ENCODE peak calls at places on chromosome 16, in four cellular contexts. G is transverse colon, D is GM23338, Z is stomach. S is an unnamed sample.

GRCh38 chr16:75087040-75087979 is 29.3 kb downstream of the LDHD start:
- DNase-seq in G (peak; percentile 63), D (no peak), Z (no peak), S (no peak)

GRCh38 chr16:12531937-12532336 is 271.8 kb downstream of the CPPED1 start:
- DNase-seq in G (no peak), D (no peak), Z (no peak), S (no peak)

GRCh38 chr16:81449899-81450608 is 5.4 kb downstream of the CMIP start:
- DNase-seq in G (no peak), D (no peak), Z (no peak), S (no peak)

GRCh38 chr16:85659805-85660511 is 28.8 kb downstream of the GINS2 start:
- DNase-seq in G (peak; percentile 76), D (peak; percentile 81), Z (peak; percentile 70), S (peak; percentile 61)

GRCh38 chr16:1055557-1055924 is 17.0 kb upstream of the SSTR5 start:
- DNase-seq in G (no peak), D (no peak), Z (no peak), S (no peak)

GRCh38 chr16:53080345-53081031 is 25.7 kb downstream of the CHD9 start:
- DNase-seq in G (peak; percentile 29), D (no peak), Z (no peak), S (peak; percentile 83)

GRCh38 chr16:50025544-50025931 is 513 bp downstream of the CNEP1R1 start:
- DNase-seq in G (peak; percentile 20), D (no peak), Z (no peak), S (no peak)

GRCh38 chr16:1999866-2000514 is 9.6 kb downstream of the ZNF598 start:
- DNase-seq in G (no peak), D (no peak), Z (no peak), S (no peak)

GRCh38 chr16:17222756-17223411 is 247.9 kb downstream of the XYLT1 start:
- DNase-seq in G (peak; percentile 17), D (peak; percentile 34), Z (no peak), S (peak; percentile 71)

GRCh38 chr16:30353438-30354129 is 1.5 kb downstream of the CD2BP2 start:
- DNase-seq in G (peak; percentile 15), D (no peak), Z (no peak), S (peak; percentile 65)

GRCh38 chr16:77881355-77882003 is 93.1 kb downstream of the VAT1L start:
- DNase-seq in G (no peak), D (no peak), Z (no peak), S (no peak)

GRCh38 chr16:12470311-12471229 is 333.1 kb downstream of the CPPED1 start:
- DNase-seq in G (no peak), D (no peak), Z (no peak), S (no peak)

GRCh38 chr16:17258848-17259713 is 211.7 kb downstream of the XYLT1 start:
- DNase-seq in G (peak; percentile 55), D (peak; percentile 30), Z (no peak), S (peak; percentile 73)

GRCh38 chr16:75266738-75267630 is 15.6 kb upstream of the BCAR1 start:
- DNase-seq in G (no peak), D (no peak), Z (no peak), S (no peak)

GRCh38 chr16:72188512-72188911 is 16.6 kb upstream of the PMFBP1 start:
- DNase-seq in G (no peak), D (no peak), Z (no peak), S (no peak)

GRCh38 chr16:47574091-47575054 is 113.2 kb downstream of the PHKB start:
- DNase-seq in G (no peak), D (peak; percentile 32), Z (no peak), S (no peak)

GRCh38 chr16:66444049-66444481 is 17.0 kb downstream of the BEAN1 start:
- DNase-seq in G (no peak), D (peak; percentile 22), Z (no peak), S (no peak)

GRCh38 chr16:78377312-78377711 is 277.9 kb downstream of the WWOX start:
- DNase-seq in G (no peak), D (no peak), Z (no peak), S (no peak)

GRCh38 chr16:89505204-89506112 is 2.7 kb upstream of the SPG7 start:
- DNase-seq in G (peak; percentile 97), D (no peak), Z (peak; percentile 97), S (peak; percentile 90)

GRCh38 chr16:13510425-13511151 is 409.4 kb upstream of the ERCC4 start:
- DNase-seq in G (no peak), D (peak; percentile 68), Z (no peak), S (no peak)

GRCh38 chr16:56463153-56463552 is 11.8 kb downstream of the OGFOD1 start:
- DNase-seq in G (no peak), D (no peak), Z (no peak), S (no peak)

GRCh38 chr16:16780588-16780987 is 401.6 kb downstream of the NPIPA7 start:
- DNase-seq in G (no peak), D (peak; percentile 51), Z (no peak), S (no peak)

GRCh38 chr16:69831212-69832123 is 69.3 kb downstream of the WWP2 start:
- DNase-seq in G (no peak), D (no peak), Z (no peak), S (no peak)

GRCh38 chr16:72990003-72990521 is 57.9 kb downstream of the ZFHX3 start:
- DNase-seq in G (peak; percentile 68), D (peak; percentile 39), Z (peak; percentile 61), S (peak; percentile 94)

GRCh38 chr16:78462261-78463208 is 363.1 kb downstream of the WWOX start:
- DNase-seq in G (peak; percentile 19), D (no peak), Z (no peak), S (no peak)

GRCh38 chr16:52469775-52470174 is 77.2 kb downstream of the TOX3 start:
- DNase-seq in G (no peak), D (peak; percentile 54), Z (no peak), S (no peak)

GRCh38 chr16:68074850-68075249 is 10.3 kb upstream of the NFATC3 start:
- DNase-seq in G (peak; percentile 68), D (no peak), Z (peak; percentile 53), S (no peak)

GRCh38 chr16:17305694-17306093 is 165.1 kb downstream of the XYLT1 start:
- DNase-seq in G (no peak), D (no peak), Z (no peak), S (no peak)

GRCh38 chr16:23896832-23897821 is 61.3 kb downstream of the PRKCB start:
- DNase-seq in G (no peak), D (no peak), Z (no peak), S (no peak)

GRCh38 chr16:19179890-19180490 is 11.9 kb downstream of the SYT17 start:
- DNase-seq in G (peak; percentile 78), D (peak; percentile 82), Z (peak; percentile 72), S (peak; percentile 44)

GRCh38 chr16:74713876-74714275 is 13.2 kb upstream of the MLKL start:
- DNase-seq in G (no peak), D (no peak), Z (no peak), S (peak; percentile 51)

GRCh38 chr16:72875291-72876036 is 172.5 kb downstream of the ZFHX3 start:
- DNase-seq in G (no peak), D (no peak), Z (no peak), S (peak; percentile 76)

GRCh38 chr16:50697881-50698767 is 4.7 kb downstream of the NOD2 start:
- DNase-seq in G (peak; percentile 40), D (no peak), Z (peak; percentile 40), S (no peak)

GRCh38 chr16:149024-149675 is 3.3 kb upstream of the HBZ start:
- DNase-seq in G (no peak), D (no peak), Z (no peak), S (no peak)

GRCh38 chr16:10934325-10935107 is 7.8 kb downstream of the DEXI start:
- DNase-seq in G (no peak), D (no peak), Z (no peak), S (no peak)
- H3K4me1 ChIP-seq in G (peaks cover 53% of the 10 kb centered on the region), D (no peaks in the 10 kb centered on the region), Z (peaks cover 61% of the 10 kb centered on the region), S (no peaks in the 10 kb centered on the region)

GRCh38 chr16:84009282-84009681 is 33.3 kb downstream of the SLC38A8 start:
- DNase-seq in G (no peak), D (no peak), Z (no peak), S (no peak)

GRCh38 chr16:84014570-84015327 is 27.8 kb downstream of the SLC38A8 start:
- DNase-seq in G (no peak), D (no peak), Z (no peak), S (no peak)

GRCh38 chr16:84016477-84016876 is 26.1 kb downstream of the SLC38A8 start:
- DNase-seq in G (no peak), D (no peak), Z (no peak), S (no peak)

GRCh38 chr16:84015399-84015798 is 27.2 kb downstream of the SLC38A8 start:
- DNase-seq in G (no peak), D (no peak), Z (no peak), S (no peak)

GRCh38 chr16:84013787-84014569 is 28.6 kb downstream of the SLC38A8 start:
- DNase-seq in G (peak; percentile 92), D (peak; percentile 99), Z (peak; percentile 91), S (no peak)
- H3K27ac ChIP-seq in G (no peak overlapping the region), D (no peak overlapping the region), Z (no peak overlapping the region), S (no peak overlapping the region)

GRCh38 chr16:27402569-27402963 is 592 bp downstream of the IL21R start:
- DNase-seq in G (no peak), D (no peak), Z (no peak), S (no peak)

GRCh38 chr16:27402964-27403600 is 1.1 kb downstream of the IL21R start:
- DNase-seq in G (no peak), D (no peak), Z (no peak), S (no peak)

GRCh38 chr16:27405546-27406451 is 3.8 kb downstream of the IL21R start:
- DNase-seq in G (no peak), D (no peak), Z (no peak), S (no peak)

GRCh38 chr16:27403601-27403992 is 1.6 kb downstream of the IL21R start:
- DNase-seq in G (no peak), D (no peak), Z (no peak), S (no peak)

DNA sequence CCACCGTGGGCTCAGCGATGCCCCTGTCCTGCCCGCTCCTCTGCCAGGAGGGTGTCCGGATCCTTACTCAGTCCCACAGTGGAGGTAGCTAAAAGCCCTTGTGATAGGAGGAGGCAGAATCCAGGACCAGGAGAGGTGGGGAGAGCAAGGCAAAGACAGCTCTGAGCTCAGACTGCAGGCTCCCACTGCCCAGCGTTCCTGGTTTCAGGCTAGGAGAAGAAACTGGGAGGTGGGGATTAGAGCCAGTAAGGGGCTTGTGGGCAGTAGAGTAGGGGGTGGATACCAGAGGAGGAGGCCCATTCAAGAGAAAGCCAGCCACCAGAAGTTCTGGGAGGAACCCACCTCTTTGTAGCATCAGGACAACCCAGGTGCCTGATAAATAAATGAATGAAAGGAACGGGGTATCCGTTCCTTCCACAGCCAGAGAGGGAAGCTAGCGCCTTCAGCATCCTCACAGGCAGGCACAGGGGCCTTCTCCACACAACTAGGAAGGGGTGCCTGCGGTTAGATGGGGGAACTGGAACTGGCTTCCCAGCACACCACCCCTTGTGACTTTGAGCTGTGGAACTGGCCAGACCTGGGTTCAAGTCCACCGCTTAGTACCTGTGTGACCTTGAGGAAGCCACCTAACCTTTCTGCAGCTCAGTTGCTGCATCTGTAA is 2.3 kb downstream of the IL21R start:
- DNase-seq in G (no peak), D (no peak), Z (no peak), S (no peak)
- H3K4me1 ChIP-seq in G (peaks cover 24% of the 10 kb centered on the region), D (no peaks in the 10 kb centered on the region), Z (peaks cover 4% of the 10 kb centered on the region), S (peaks cover 18% of the 10 kb centered on the region)

GRCh38 chr16:86877108-86877507 is 298.8 kb downstream of the FOXL1 start:
- DNase-seq in G (no peak), D (no peak), Z (no peak), S (no peak)

GRCh38 chr16:86876499-86876898 is 298.1 kb downstream of the FOXL1 start:
- DNase-seq in G (no peak), D (no peak), Z (no peak), S (no peak)

GRCh38 chr16:86879268-86879667 is 300.9 kb downstream of the FOXL1 start:
- DNase-seq in G (no peak), D (no peak), Z (no peak), S (no peak)

GRCh38 chr16:86878290-86879160 is 300.2 kb downstream of the FOXL1 start:
- DNase-seq in G (no peak), D (no peak), Z (no peak), S (no peak)

GRCh38 chr16:86877835-86878234 is 299.5 kb downstream of the FOXL1 start:
- DNase-seq in G (no peak), D (no peak), Z (no peak), S (no peak)
- H3K27ac ChIP-seq in G (no peak overlapping the region), D (no peak overlapping the region), Z (no peak overlapping the region), S (no peak overlapping the region)